ENCODE peak calls at places on chromosome 21, in seven cellular contexts. V is mesenchymal stem cell, G is Peyer's patch, T is lower lobe of right lung, I is Caco-2, O is colonic mucosa, Y is ascending aorta. J is an unnamed sample. For H3K36me3, H3K27me3 and H3K4me1, the result is how much of the 10 kb centered on the place peaks cover.

GRCh38 chr21:14523234-14523633 is 22.9 kb downstream of the SAMSN1 start:
- DNase-seq in I (no peak), O (no peak), Y (no peak), G (no peak), T (no peak), V (no peak), J (peak)

GRCh38 chr21:17610862-17611261 is 1.8 kb downstream of the BTG3 start:
- DNase-seq in T (no peak), G (no peak), Y (no peak), V (no peak), O (peak), I (no peak), J (no peak)

GRCh38 chr21:22791986-22792560 is 1793.9 kb downstream of the NCAM2 start:
- DNase-seq in Y (no peak), I (peak), G (no peak), V (peak), O (peak), T (no peak), J (peak)

GRCh38 chr21:42299324-42300044 is 15.7 kb downstream of the TFF3 start:
- DNase-seq in T (peak), I (no peak), G (no peak), Y (no peak), O (peak), V (no peak), J (no peak)

GRCh38 chr21:27382404-27382803 is 415.5 kb upstream of the ADAMTS5 start:
- DNase-seq in I (no peak), V (no peak), Y (no peak), T (no peak), G (no peak), O (no peak), J (no peak)

GRCh38 chr21:38080888-38081287 is 164.6 kb upstream of the KCNJ6 start:
- DNase-seq in O (no peak), T (no peak), G (no peak), Y (no peak), V (no peak), I (no peak), J (no peak)

GRCh38 chr21:42671778-42672593 is 18.6 kb downstream of the PDE9A start:
- DNase-seq in G (no peak), I (no peak), V (peak), O (no peak), Y (no peak), T (no peak), J (no peak)

GRCh38 chr21:20971296-20971921 is 26.8 kb upstream of the NCAM2 start:
- DNase-seq in Y (no peak), I (peak), G (no peak), T (no peak), V (peak), O (peak), J (no peak)

DNA sequence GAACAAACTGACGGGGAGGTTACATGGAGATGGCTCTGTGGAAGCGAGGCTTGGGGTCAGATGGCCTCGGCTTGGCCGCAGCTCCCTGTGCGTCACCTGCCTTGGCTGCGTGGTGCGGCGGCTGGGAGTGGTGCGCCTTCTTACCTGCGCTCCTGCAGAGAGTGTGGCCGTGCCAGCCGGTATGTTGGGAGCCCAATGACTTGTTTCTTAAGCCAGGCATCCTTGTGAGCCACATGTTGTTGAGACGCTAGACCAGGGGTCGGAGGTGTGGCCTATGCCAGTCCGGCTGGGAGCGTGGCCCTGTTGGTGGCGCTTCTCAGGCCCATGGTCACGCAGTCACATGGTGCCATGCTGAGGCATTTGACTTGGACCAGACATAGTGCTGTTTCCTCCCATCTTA is 10.5 kb downstream of the SLX9 start:
- DNase-seq in T (peak), O (no peak), I (no peak), V (no peak), Y (no peak), G (no peak), J (no peak)
- H3K36me3 ChIP-seq in T (under half), O (under half), I (under half), V (under half), Y (under half), G (under half), J (under half)

GRCh38 chr21:44727321-44727720 is 15.9 kb upstream of the TSPEAR start:
- DNase-seq in O (no peak), T (no peak), G (peak), Y (no peak), I (no peak), V (no peak), J (no peak)
- H3K27me3 ChIP-seq in O (under half), T (half or more), G (under half), Y (under half), I (under half), V (half or more), J (under half)

GRCh38 chr21:35989185-35989735 is 71.1 kb downstream of the SETD4 start:
- DNase-seq in T (peak), G (no peak), Y (no peak), V (no peak), I (no peak), O (no peak), J (no peak)

GRCh38 chr21:35987475-35987874 is 72.9 kb downstream of the SETD4 start:
- DNase-seq in V (no peak), Y (no peak), G (no peak), T (no peak), O (no peak), I (peak), J (no peak)

GRCh38 chr21:35990609-35991008 is 69.7 kb downstream of the SETD4 start:
- DNase-seq in O (no peak), I (no peak), V (no peak), T (no peak), Y (no peak), G (no peak), J (no peak)

GRCh38 chr21:35991131-35991530 is 69.2 kb downstream of the SETD4 start:
- DNase-seq in G (no peak), T (no peak), V (no peak), O (no peak), I (no peak), Y (no peak), J (no peak)

DNA sequence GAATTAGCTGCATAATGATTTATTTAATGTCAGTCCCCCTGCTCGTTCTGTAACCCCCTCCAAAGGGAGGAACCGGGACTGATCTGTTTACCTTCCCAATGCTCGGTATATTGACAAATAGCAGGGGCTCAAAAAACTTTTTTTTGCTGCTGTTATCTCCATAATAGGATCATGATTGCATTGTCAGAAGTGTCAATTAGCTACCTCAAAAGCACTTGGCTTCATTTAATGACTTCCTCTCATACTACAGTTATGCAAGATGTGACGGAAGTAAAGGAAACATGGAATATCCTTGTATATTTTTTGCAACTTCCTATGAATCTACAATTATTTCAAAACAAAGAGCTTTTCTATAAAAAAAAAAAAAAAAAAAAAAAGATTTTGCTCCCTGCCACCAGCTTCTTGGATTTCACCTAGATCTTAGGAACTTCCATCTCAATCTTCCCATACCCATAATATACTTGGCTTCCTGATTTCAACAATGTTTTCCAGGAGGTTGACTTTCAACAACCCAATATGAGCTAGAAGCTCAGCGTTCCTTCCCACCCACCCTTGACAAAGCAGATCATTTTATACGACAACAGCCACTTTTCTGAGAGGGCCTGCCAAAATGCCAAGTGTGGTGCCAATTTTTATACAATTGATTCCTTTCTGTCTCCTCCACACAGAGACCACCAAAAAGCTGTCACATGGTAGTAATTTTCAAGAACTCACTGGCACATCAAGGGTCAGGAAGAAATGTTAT is 71.8 kb downstream of the SETD4 start:
- DNase-seq in T (no peak), Y (no peak), O (no peak), G (no peak), I (no peak), V (no peak), J (no peak)
- H3K4me1 ChIP-seq in T (under half), Y (under half), O (under half), G (under half), I (under half), V (under half), J (under half)

GRCh38 chr21:35585155-35585554 is 475.2 kb downstream of the SETD4 start:
- DNase-seq in I (no peak), T (no peak), V (no peak), G (no peak), Y (no peak), O (no peak), J (no peak)

GRCh38 chr21:35583566-35584216 is 476.6 kb downstream of the SETD4 start:
- DNase-seq in V (no peak), Y (no peak), O (no peak), I (no peak), G (no peak), T (no peak), J (no peak)

GRCh38 chr21:35587841-35588390 is 472.4 kb downstream of the SETD4 start:
- DNase-seq in G (no peak), O (no peak), T (no peak), I (no peak), V (no peak), Y (no peak), J (no peak)

GRCh38 chr21:35586305-35586704 is 474.0 kb downstream of the SETD4 start:
- DNase-seq in T (no peak), G (no peak), O (no peak), V (no peak), Y (no peak), I (no peak), J (no peak)

GRCh38 chr21:35585878-35586277 is 474.4 kb downstream of the SETD4 start:
- DNase-seq in O (no peak), G (no peak), T (no peak), I (no peak), Y (no peak), V (no peak), J (no peak)
- H3K36me3 ChIP-seq in O (under half), G (under half), T (under half), I (under half), Y (under half), V (under half), J (under half)

DNA sequence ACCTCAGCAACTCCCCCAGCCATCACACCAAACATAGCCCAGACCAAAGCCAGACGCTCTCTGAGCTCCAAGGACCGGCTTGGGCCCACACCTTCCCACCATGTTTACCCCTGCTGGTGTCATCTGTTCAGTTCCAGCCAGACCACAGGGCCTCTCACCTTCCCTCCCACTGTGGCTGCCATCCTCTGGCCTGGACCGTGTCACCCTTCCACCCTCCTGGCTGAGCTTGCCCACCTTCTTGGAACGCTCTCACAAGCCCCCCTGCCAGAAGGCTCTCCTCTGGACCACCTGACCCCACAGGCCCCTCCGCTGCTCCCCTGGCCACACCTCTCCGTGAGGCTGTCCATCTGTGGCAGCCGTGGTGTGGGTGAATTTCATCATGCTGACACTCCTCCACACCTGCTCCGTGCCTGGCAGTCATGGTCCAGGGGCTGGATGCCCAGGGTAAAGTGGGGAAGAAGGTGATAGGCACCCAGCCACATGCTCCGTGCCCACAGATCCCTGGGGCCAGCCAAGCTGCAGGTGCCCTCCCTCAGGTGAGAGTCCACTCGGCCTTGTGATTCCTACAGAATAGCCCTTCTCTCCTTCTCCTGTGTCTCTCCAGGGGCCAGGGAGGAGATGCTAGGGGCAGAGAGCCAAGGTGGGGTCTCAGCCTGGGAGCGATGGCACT is 16.6 kb upstream of the POFUT2 start:
- DNase-seq in Y (peak), I (no peak), G (peak), O (no peak), V (no peak), T (peak), J (no peak)
- H3K27me3 ChIP-seq in Y (under half), I (under half), G (under half), O (under half), V (under half), T (under half), J (under half)

DNA sequence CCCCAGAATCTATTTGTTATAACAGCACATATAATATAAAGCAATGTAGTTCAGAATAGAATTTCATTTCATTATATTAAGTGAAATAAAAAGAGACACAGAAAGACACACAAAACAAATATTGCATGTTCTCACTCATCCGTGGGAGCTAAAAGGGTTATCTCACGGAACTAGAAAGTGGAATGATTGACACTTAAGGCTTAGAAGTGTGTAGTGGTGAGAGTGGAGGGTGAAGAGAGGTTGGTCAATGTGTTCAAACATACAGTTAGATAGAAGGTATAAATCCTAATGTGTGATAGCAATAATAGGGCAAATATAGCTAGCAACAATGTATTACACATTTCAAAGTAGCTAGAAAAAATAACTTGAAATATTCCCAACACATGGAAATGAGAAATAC is 1001.7 kb upstream of the TMPRSS15 start:
- DNase-seq in V (no peak), G (no peak), Y (no peak), O (no peak), I (no peak), T (no peak), J (no peak)
- H3K4me1 ChIP-seq in V (under half), G (under half), Y (under half), O (under half), I (under half), T (under half), J (under half)

GRCh38 chr21:45639206-45640000 is 4.1 kb upstream of the PCBP3 start:
- DNase-seq in I (no peak), Y (no peak), G (peak), O (no peak), V (peak), T (no peak), J (no peak)
- H3K36me3 ChIP-seq in I (under half), Y (under half), G (under half), O (under half), V (under half), T (under half), J (under half)

GRCh38 chr21:34621434-34622000 is 6.6 kb upstream of the RCAN1 start:
- DNase-seq in O (no peak), Y (no peak), G (no peak), I (no peak), V (no peak), T (no peak), J (no peak)
- H3K27me3 ChIP-seq in O (under half), Y (under half), G (under half), I (under half), V (under half), T (under half), J (under half)

GRCh38 chr21:43771199-43771675 is 4.9 kb downstream of the CSTB start:
- DNase-seq in G (no peak), I (no peak), O (no peak), V (peak), T (no peak), Y (no peak), J (no peak)
- H3K4me1 ChIP-seq in G (under half), I (under half), O (under half), V (under half), T (under half), Y (under half), J (under half)

GRCh38 chr21:46352913-46353312 is 29.0 kb downstream of the PCNT start:
- DNase-seq in G (no peak), I (no peak), Y (no peak), O (no peak), T (no peak), V (no peak), J (no peak)

GRCh38 chr21:46355161-46356004 is 31.4 kb downstream of the PCNT start:
- DNase-seq in I (no peak), Y (no peak), V (no peak), T (no peak), G (no peak), O (no peak), J (no peak)

GRCh38 chr21:46356005-46356338 is 32.0 kb downstream of the PCNT start:
- DNase-seq in G (no peak), V (no peak), T (no peak), O (no peak), Y (no peak), I (no peak), J (no peak)

GRCh38 chr21:46354046-46354445 is 30.1 kb downstream of the PCNT start:
- DNase-seq in T (no peak), V (no peak), I (no peak), G (no peak), O (no peak), Y (no peak), J (no peak)

DNA sequence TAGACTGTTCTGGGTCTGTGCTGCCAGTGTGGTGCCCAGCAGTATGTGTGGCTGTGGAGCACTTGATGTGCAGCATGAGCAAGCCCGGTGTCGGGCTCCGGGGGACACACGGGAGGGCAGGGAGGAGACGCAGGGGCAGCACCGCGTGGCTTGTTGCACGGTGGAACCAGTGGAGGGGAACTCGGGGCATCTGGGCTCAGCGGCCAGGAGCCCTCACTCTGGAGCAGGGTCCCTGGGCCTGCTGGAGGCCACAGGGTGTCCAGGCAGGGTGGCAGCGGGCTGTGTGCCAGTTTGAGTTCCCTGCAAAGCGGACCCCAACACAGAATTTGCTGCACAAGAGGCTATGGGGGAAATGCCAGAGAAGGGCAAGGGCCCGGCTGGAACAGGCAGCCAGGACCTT is 30.6 kb downstream of the PCNT start:
- DNase-seq in G (no peak), Y (no peak), O (no peak), T (no peak), I (no peak), V (no peak), J (no peak)
- H3K36me3 ChIP-seq in G (under half), Y (half or more), O (under half), T (half or more), I (under half), V (half or more), J (half or more)